ENCODE peak calls at places on chromosomes 6 and 20, in five cellular contexts. O is spleen; M is CD4-positive, alpha-beta memory T cell; N is A673; Y is testis. V is an unnamed sample. For H3K4me1, the result is how much of the 10 kb centered on the place peaks cover.

GRCh38 chr6:43867246-43867645 is 97.2 kb downstream of the VEGFA start:
- DNase-seq in O (peak), Y (no peak), M (no peak), N (no peak), V (no peak)

GRCh38 chr6:98416027-98416426 is 418.3 kb upstream of the POU3F2 start:
- DNase-seq in M (no peak), Y (no peak), N (no peak), O (no peak), V (no peak)

GRCh38 chr6:120320481-120321162 is 971.1 kb upstream of the MAN1A1 start:
- DNase-seq in M (no peak), O (no peak), Y (no peak), N (no peak), V (no peak)

GRCh38 chr20:2468581-2469407 is 1.8 kb downstream of the SNRPB start:
- DNase-seq in Y (no peak), O (no peak), N (no peak), M (no peak), V (no peak)

GRCh38 chr6:24929255-24929654 is 6.5 kb downstream of the RIPOR2 start:
- DNase-seq in N (no peak), O (peak), Y (no peak), M (no peak), V (no peak)

GRCh38 chr20:13546497-13547131 is 92.1 kb downstream of the TASP1 start:
- DNase-seq in M (peak), N (peak), Y (peak), O (peak), V (peak)

GRCh38 chr6:105994522-105995402 is 91.4 kb upstream of the PRDM1 start:
- DNase-seq in N (peak), Y (peak), M (peak), O (peak), V (peak)

GRCh38 chr20:33733654-33734576 is 2.1 kb downstream of the ZNF341 start:
- DNase-seq in Y (no peak), M (no peak), N (peak), O (peak), V (no peak)

GRCh38 chr6:38933426-38933825 is 115.2 kb upstream of the GLP1R start:
- DNase-seq in O (no peak), N (peak), M (no peak), Y (no peak), V (no peak)

GRCh38 chr6:84278311-84278710 is 50.9 kb upstream of the CEP162 start:
- DNase-seq in M (no peak), Y (no peak), N (no peak), O (no peak), V (no peak)

GRCh38 chr6:170172406-170172805 is 118.5 kb downstream of the DLL1 start:
- DNase-seq in M (no peak), Y (no peak), N (no peak), O (peak), V (no peak)

GRCh38 chr6:141484726-141485125 is 648.0 kb upstream of the GJE1 start:
- DNase-seq in M (peak), Y (no peak), N (peak), O (no peak), V (no peak)

GRCh38 chr6:85456782-85457181 is 6.9 kb downstream of the NT5E start:
- DNase-seq in Y (no peak), O (no peak), M (no peak), N (no peak), V (no peak)
- H3K4me1 ChIP-seq in Y (under half), O (half or more), M (under half), N (under half), V (under half)

DNA sequence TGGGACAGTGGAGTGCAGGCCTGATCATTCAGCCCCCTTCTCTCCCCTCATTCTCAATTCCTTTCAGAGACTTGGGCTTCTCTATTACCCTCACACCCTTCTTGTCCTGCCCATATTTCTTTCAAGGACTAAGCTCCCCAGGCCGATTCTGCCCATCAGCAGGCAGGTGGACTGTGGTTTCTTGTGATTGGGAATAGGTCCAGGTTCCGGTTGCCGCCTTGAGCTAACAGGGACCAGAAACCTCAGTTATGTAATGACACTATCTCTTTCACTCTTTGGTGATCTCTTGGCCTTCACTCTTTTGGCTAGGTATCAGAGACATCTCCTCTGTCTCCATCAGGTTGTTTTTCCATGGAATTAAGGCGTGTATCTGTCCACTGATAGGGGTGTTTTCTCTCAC is 6.5 kb downstream of the MUCL3 start:
- DNase-seq in O (no peak), Y (no peak), N (no peak), M (no peak), V (no peak)
- H3K4me1 ChIP-seq in O (under half), Y (under half), N (under half), M (under half), V (under half)

GRCh38 chr6:15400572-15401004 is 154.7 kb downstream of the JARID2 start:
- DNase-seq in N (peak), Y (peak), O (peak), M (no peak), V (peak)

GRCh38 chr6:15396808-15397207 is 150.9 kb downstream of the JARID2 start:
- DNase-seq in M (no peak), Y (no peak), N (no peak), O (no peak), V (no peak)

GRCh38 chr6:15399651-15400470 is 154.0 kb downstream of the JARID2 start:
- DNase-seq in M (no peak), N (peak), O (no peak), Y (peak), V (peak)

GRCh38 chr6:15401120-15401519 is 155.3 kb downstream of the JARID2 start:
- DNase-seq in M (no peak), N (no peak), O (no peak), Y (no peak), V (no peak)

DNA sequence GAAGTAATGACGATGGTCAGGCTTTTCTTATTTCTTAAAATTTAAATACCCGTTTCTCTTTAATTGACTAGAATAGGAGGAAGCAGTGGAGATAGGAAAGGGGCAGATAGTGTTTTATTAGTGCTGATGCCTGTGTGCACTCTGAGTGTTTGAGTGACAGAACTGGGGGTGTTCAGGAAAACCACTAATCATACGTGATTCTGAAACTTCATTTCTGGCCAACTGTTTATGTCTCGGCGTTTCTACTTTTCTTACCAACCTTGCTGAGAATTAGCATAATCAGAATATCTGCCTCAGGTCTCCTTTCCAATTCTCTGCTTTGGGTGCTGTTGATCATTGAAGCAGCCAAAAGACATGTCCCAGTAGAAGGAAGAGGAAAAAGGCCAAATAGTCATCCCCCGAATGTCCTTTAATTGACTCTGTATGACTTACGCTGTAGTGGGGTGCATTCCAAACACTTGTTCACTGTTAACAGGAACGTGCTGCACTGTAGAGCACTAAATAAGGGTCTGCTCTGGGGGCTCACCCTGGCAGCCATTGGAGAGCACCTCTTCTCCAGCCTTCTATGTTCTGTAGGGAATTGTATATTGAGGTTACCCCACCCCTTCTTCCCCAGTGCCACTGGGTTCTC is 152.9 kb downstream of the JARID2 start:
- DNase-seq in Y (no peak), N (no peak), M (no peak), O (no peak), V (no peak)
- H3K4me1 ChIP-seq in Y (under half), N (half or more), M (half or more), O (half or more), V (under half)

DNA sequence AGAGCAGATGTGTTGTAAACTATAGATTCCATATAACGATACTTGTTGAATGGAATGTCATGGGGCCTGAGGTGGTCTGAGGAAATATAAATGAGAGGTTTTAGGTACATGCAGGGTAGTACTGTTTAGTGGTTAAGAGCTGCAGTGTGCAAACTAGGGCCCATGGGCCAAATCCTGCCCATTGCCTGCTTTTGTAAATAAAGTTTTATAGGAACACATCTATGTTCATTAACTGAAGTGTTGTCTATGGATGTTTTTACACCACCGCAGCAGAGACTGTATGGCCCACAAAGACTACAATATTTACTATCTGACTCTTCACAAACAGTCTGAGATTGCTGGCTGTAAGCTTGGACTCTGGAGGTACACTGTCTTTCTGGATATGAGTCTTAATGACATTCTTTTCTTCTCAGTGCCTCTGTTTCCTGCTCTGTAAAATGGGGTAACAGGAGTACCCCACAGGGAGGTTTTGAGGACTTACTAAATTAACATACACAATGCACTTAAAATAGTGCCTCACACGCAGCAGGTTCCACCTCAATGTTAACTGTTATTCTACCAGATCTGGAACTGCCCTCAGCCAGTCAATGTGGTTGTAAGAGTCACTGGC is 12.5 kb downstream of the GCM1 start:
- DNase-seq in N (no peak), O (no peak), M (no peak), Y (no peak), V (no peak)
- H3K4me1 ChIP-seq in N (under half), O (under half), M (under half), Y (under half), V (under half)

V was measured in right cardiac atrium.